ENCODE peak calls at places on chromosome 6, in four cellular contexts. M is H1, B is WTC11, X is K562. P is an unnamed sample.
A peak's percentile ranks its signal among the peaks of the same experiment; 100 is the strongest.

GRCh38 chr6:81786159-81786558 is 33.7 kb upstream of the TENT5A start:
- DNase-seq in B (no peak), X (no peak), M (no peak), P (no peak)

GRCh38 chr6:131398176-131398575 is 174.8 kb upstream of the ARG1 start:
- DNase-seq in X (no peak), B (no peak), M (no peak), P (no peak)

GRCh38 chr6:143000771-143001170 is 55.8 kb upstream of the HIVEP2 start:
- DNase-seq in B (no peak), X (no peak), M (no peak), P (no peak)

GRCh38 chr6:55679503-55679902 is 100.5 kb upstream of the HMGCLL1 start:
- DNase-seq in M (no peak), B (no peak), X (no peak), P (no peak)

GRCh38 chr6:158358450-158359077 is 46.3 kb downstream of the TULP4 start:
- DNase-seq in M (no peak), X (no peak), B (no peak), P (peak; percentile 65)

GRCh38 chr6:33288942-33289783 is at the start of the genes PFDN6 and WDR46:
- DNase-seq in X (peak; percentile 95), B (peak; percentile 68), M (peak; percentile 84), P (peak; percentile 88)

GRCh38 chr6:130447374-130447773 is 81.6 kb downstream of the TMEM200A start:
- DNase-seq in X (no peak), B (no peak), M (no peak), P (no peak)

GRCh38 chr6:13338038-13338437 is 9.7 kb upstream of the TBC1D7 start:
- DNase-seq in X (no peak), M (no peak), B (no peak), P (no peak)

GRCh38 chr6:25377672-25378071 is 98.5 kb downstream of the CARMIL1 start:
- DNase-seq in X (no peak), B (no peak), M (no peak), P (no peak)

GRCh38 chr6:73798592-73798991 is 102.6 kb downstream of the CD109 start:
- DNase-seq in M (no peak), B (peak; percentile 13), X (no peak), P (no peak)

GRCh38 chr6:161511455-161512159 is 237.7 kb upstream of the AGPAT4 start:
- DNase-seq in B (no peak), M (no peak), X (no peak), P (no peak)

GRCh38 chr6:132270745-132271414 is 130.4 kb downstream of the MOXD1 start:
- DNase-seq in M (no peak), B (no peak), X (no peak), P (no peak)

GRCh38 chr6:150056156-150056555 is 12.8 kb downstream of the ULBP3 start:
- DNase-seq in B (no peak), M (no peak), X (no peak), P (no peak)

GRCh38 chr6:150055131-150055530 is 13.8 kb downstream of the ULBP3 start:
- DNase-seq in B (no peak), X (no peak), M (no peak), P (no peak)

GRCh38 chr6:150056916-150057315 is 12.0 kb downstream of the ULBP3 start:
- DNase-seq in B (no peak), X (no peak), M (no peak), P (no peak)

GRCh38 chr6:150050846-150051245 is 18.1 kb downstream of the ULBP3 start:
- DNase-seq in M (no peak), B (no peak), X (no peak), P (no peak)

DNA sequence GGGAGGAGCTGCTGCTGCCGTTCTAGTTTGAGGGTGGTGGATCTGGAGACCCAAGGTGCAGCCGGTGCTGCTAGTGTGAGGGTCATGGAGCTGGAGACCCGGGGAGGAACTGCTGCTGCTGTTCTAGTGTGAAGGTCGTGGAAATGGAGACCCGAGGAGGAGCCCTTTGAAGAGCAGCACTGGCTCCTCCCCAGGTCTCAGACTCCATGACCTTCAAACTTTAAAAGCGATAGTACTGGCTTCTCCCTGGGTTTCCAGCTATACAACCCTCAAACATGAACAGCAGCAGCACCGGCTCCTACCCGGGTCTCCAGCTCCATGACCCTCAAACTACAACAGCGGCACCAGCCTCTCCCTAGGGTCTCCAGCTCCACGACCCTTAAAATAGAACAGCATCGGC is 15.5 kb downstream of the ULBP3 start:
- DNase-seq in M (no peak), X (no peak), B (no peak), P (no peak)
- TF ChIP-seq TEAD4 in M (no peak), X (no peak), B (no peak), P (no peak)

GRCh38 chr6:155354167-155354566 is 39.9 kb upstream of the TFB1M start:
- DNase-seq in X (peak; percentile 9), M (no peak), B (no peak), P (no peak)

GRCh38 chr6:155349956-155350355 is 35.7 kb upstream of the TFB1M start:
- DNase-seq in M (no peak), B (no peak), X (no peak), P (no peak)

GRCh38 chr6:155351273-155352129 is 37.2 kb upstream of the TFB1M start:
- DNase-seq in B (no peak), M (no peak), X (no peak), P (no peak)

GRCh38 chr6:155352812-155353211 is 38.5 kb upstream of the TFB1M start:
- DNase-seq in M (no peak), X (no peak), B (no peak), P (no peak)

GRCh38 chr6:155352130-155352420 is 37.8 kb upstream of the TFB1M start:
- DNase-seq in M (no peak), X (no peak), B (no peak), P (no peak)
- TF ChIP-seq TEAD4 in M (no peak), X (no peak), B (no peak), P (no peak)

DNA sequence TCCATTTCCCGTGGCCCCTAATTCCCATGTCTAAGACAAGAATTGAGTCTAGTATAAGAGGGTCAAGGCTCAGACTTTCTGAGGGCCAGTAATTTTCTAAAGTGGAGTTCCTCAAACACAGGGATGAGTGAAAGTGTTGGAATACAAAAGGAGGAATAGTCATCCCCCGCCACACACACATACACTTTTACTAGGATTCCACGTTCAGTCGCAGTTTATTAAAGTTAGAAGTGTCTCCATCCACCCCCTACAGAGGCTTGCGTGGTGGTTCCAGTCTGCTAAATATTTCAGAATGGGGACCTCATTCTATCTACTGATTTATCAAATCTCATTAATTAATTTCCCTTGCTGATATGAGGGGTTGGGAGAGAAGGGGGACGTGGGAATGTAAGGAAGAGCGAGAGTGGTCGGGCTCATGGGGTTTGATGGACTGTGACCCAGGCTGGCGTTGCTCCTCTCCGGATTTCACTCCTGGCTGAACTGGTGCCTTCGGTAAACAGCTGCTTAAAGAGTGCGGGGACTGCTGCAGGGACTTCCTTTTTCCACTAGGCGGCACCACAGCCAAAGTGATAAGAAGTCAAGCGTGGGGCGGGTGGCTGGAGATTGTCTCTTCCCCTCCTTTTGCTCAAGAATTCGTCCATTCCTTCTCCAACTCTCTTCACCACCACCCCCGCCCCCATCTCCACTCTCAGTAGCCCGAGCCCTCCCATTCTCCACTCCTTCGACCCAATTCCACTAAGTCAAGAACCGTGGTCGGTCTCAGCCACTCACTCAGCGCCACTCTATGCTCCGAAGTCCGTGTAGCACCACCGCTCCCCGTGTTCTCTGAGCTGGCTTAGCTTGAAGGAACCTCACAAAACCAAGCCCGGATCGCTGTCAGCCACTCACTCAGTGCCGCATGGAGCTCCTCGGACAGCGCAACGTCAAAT is 9.9 kb downstream of the TRIM31 start:
- DNase-seq in X (peak; percentile 93), B (peak; percentile 90), M (peak; percentile 88), P (peak; percentile 84)
- TF ChIP-seq TEAD4 in X (no peak), B (no peak), M (no peak), P (no peak)

DNA sequence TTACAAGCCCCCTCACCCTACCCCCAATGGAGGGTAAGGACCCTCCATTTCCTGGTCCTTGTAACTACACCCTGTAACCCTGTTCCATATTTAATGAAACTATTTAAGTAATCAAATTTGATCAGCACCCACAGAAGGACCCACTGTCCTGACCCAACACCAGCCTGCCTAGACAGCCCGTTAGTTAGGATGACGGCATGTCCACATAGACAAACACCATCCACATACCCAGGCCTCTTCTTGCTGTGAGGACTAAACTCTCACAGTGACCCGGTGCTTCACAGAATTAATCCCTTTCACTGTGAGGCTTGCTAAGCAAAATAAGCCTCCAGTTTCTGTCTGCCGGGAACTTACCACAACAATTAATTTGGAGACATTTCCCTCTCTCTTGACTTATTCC is 32.8 kb upstream of the FOXQ1 start:
- DNase-seq in M (no peak), B (no peak), X (no peak), P (no peak)
- TF ChIP-seq TEAD4 in M (no peak), B (no peak), X (no peak), P (no peak)

DNA sequence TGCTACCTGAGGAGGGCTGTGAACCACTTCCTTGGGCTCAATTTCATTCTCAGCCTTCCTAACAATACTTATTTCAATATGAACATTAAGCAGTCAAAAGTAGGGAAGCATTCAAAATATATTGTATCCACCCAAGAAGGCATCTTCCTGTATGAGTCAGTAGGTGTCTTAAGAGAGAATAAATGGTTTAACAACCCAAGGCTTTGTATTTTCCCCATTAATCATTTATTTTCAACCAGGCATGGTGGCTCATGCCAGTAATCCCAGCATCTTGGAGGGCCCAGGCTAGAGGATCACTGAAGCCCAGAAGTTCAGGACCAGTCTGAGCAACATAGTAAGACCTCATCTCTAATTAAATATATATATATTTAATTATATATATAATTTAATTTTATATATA is 74.5 kb upstream of the MARCKS start:
- DNase-seq in B (no peak), M (no peak), X (no peak), P (no peak)
- TF ChIP-seq TEAD4 in B (no peak), M (no peak), X (no peak), P (no peak)

DNA sequence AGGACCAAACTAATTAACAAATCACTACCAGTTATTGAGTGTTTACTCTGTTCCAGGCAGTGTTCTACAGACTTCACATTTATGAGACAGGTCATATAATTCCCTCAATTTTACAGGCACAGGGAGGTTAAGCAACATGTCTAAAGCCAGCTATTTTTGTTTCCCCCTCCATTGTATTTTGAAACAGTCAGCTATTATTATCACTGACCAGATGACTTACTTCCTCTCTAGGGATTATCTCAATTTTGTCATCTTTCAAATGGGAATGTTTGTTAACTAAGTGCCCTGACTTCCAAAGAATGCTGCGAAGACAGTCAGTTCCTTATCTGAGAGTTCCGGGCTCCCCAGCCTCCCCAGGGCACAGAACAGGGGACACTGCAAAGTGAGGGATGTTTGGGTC is 5.6 kb upstream of the CNPY3 start:
- DNase-seq in B (no peak), M (no peak), X (peak; percentile 48), P (no peak)
- TF ChIP-seq TEAD4 in B (no peak), M (no peak), X (no peak), P (no peak)

P was measured in SK-N-SH.